ENCODE peak calls at places on chromosomes 5 and 9, in four cellular contexts. B, V, Z and R are unnamed samples.
A peak's percentile ranks its signal among the peaks of the same experiment; 100 is the strongest.

GRCh38 chr5:163041254-163041653 is 396.1 kb upstream of the CCNG1 start:
- DNase-seq in B (no peak), Z (no peak), V (no peak), R (no peak)

GRCh38 chr9:17528859-17529258 is 50.0 kb upstream of the SH3GL2 start:
- DNase-seq in Z (no peak), V (no peak), B (no peak), R (peak; percentile 30)

GRCh38 chr5:158644301-158644700 is 455.4 kb downstream of the EBF1 start:
- DNase-seq in B (no peak), Z (no peak), V (no peak), R (no peak)

GRCh38 chr5:83554133-83554532 is 82.6 kb downstream of the VCAN start:
- DNase-seq in Z (no peak), B (no peak), V (no peak), R (no peak)

GRCh38 chr9:115694014-115694413 is 459.6 kb upstream of the PAPPA start:
- DNase-seq in Z (no peak), V (no peak), B (no peak), R (no peak)

GRCh38 chr5:2759091-2759490 is 7.6 kb upstream of the IRX2 start:
- DNase-seq in B (no peak), V (no peak), Z (no peak), R (no peak)

GRCh38 chr5:180492226-180492903 is 1.8 kb upstream of the CNOT6 start:
- DNase-seq in Z (no peak), B (no peak), V (no peak), R (no peak)

GRCh38 chr9:85319946-85320345 is 421.8 kb downstream of the AGTPBP1 start:
- DNase-seq in V (no peak), B (no peak), Z (no peak), R (peak; percentile 73)

GRCh38 chr5:146283344-146283761 is 55.3 kb upstream of the POU4F3 start:
- DNase-seq in Z (no peak), B (no peak), V (no peak), R (peak; percentile 9)

GRCh38 chr9:38215465-38215864 is 146.4 kb upstream of the SHB start:
- DNase-seq in B (no peak), V (no peak), Z (no peak), R (no peak)

GRCh38 chr5:28249771-28250415 is 1211.5 kb upstream of the CDH9 start:
- DNase-seq in B (no peak), V (no peak), Z (no peak), R (no peak)

GRCh38 chr5:7673658-7674057 is 177.3 kb downstream of the CFAP90 start:
- DNase-seq in B (no peak), Z (no peak), V (no peak), R (no peak)

GRCh38 chr5:1127991-1128785 is 16.3 kb upstream of the SLC12A7 start:
- DNase-seq in V (no peak), B (no peak), Z (no peak), R (no peak)

GRCh38 chr5:178341091-178341960 is 108.7 kb upstream of the PHYKPL start:
- DNase-seq in Z (no peak), B (no peak), V (no peak), R (no peak)